ENCODE peak calls at places on chromosome 20, in nine cellular contexts. P, N, X, T, R, L, G, S and A are unnamed samples.
A peak's percentile ranks its signal among the peaks of the same experiment; 100 is the strongest.

GRCh38 chr20:51419236-51419635 is 123.3 kb downstream of the NFATC2 start:
- DNase-seq in P (no peak), N (no peak), X (no peak), T (no peak), R (no peak), L (no peak), G (no peak), S (no peak), A (no peak)

GRCh38 chr20:64109390-64109747 is 2.0 kb upstream of the NPBWR2 start:
- DNase-seq in P (no peak), N (no peak), X (no peak), T (no peak), R (no peak), L (no peak), G (no peak), S (peak; percentile 25), A (no peak)

GRCh38 chr20:1479831-1480595 is 11.2 kb downstream of the SIRPB2 start:
- DNase-seq in P (no peak), N (no peak), X (no peak), T (no peak), R (no peak), L (no peak), G (no peak), S (no peak), A (no peak)

GRCh38 chr20:1810926-1811620 is 84.1 kb upstream of the SIRPA start:
- DNase-seq in P (no peak), N (no peak), X (peak; percentile 77), T (no peak), R (no peak), L (no peak), G (peak; percentile 8), S (no peak), A (no peak)

GRCh38 chr20:19735446-19735845 is 22.6 kb upstream of the RIN2 start:
- DNase-seq in P (no peak), N (no peak), X (no peak), T (no peak), R (no peak), L (no peak), G (peak; percentile 86), S (peak; percentile 90), A (no peak)

GRCh38 chr20:58980711-58981563 is at the start of gene NELFCD:
- DNase-seq in P (peak; percentile 97), N (peak; percentile 99), X (peak; percentile 58), T (peak; percentile 67), R (peak; percentile 81), L (peak; percentile 90), G (peak; percentile 79), S (peak; percentile 66), A (no peak)

GRCh38 chr20:8305449-8305978 is 173.4 kb downstream of the PLCB1 start:
- DNase-seq in P (peak; percentile 50), N (peak; percentile 34), X (peak; percentile 26), T (peak; percentile 35), R (peak; percentile 50), L (peak; percentile 51), G (peak; percentile 32), S (no peak), A (peak; percentile 54)

GRCh38 chr20:29326376-29327070 is 1930.9 kb upstream of the DEFB115 start:
- DNase-seq in P (no peak), N (peak; percentile 45), X (no peak), T (no peak), R (no peak), L (no peak), G (no peak), S (no peak), A (no peak)

GRCh38 chr20:50256577-50256976 is 65.9 kb downstream of the CEBPB start:
- DNase-seq in P (no peak), N (no peak), X (no peak), T (no peak), R (no peak), L (no peak), G (no peak), S (peak; percentile 100), A (no peak)

GRCh38 chr20:571754-572331 is 28.3 kb upstream of the CSNK2A1 start:
- DNase-seq in P (no peak), N (no peak), X (no peak), T (no peak), R (no peak), L (no peak), G (no peak), S (no peak), A (no peak)

GRCh38 chr20:61951695-61952533 is 113.8 kb downstream of the TAF4 start:
- DNase-seq in P (no peak), N (no peak), X (no peak), T (no peak), R (no peak), L (no peak), G (no peak), S (no peak), A (no peak)

GRCh38 chr20:50015993-50016770 is 33.4 kb downstream of the SNAI1 start:
- DNase-seq in P (no peak), N (no peak), X (no peak), T (no peak), R (no peak), L (no peak), G (no peak), S (no peak), A (no peak)

GRCh38 chr20:3751664-3752385 is 15.7 kb downstream of the ADISSP start:
- DNase-seq in P (peak; percentile 48), N (peak; percentile 73), X (no peak), T (no peak), R (peak; percentile 31), L (peak; percentile 68), G (no peak), S (no peak), A (no peak)

GRCh38 chr20:41984031-41984430 is 365.9 kb upstream of the CHD6 start:
- DNase-seq in P (no peak), N (no peak), X (no peak), T (no peak), R (no peak), L (no peak), G (no peak), S (no peak), A (no peak)

GRCh38 chr20:23049933-23050838 is 714 bp upstream of the THBD start:
- DNase-seq in P (no peak), N (peak; percentile 35), X (peak; percentile 11), T (no peak), R (no peak), L (no peak), G (no peak), S (peak; percentile 57), A (no peak)

GRCh38 chr20:47139934-47140333 is 216.6 kb downstream of the ZMYND8 start:
- DNase-seq in P (no peak), N (no peak), X (no peak), T (no peak), R (no peak), L (no peak), G (no peak), S (peak; percentile 95), A (no peak)

GRCh38 chr20:54397292-54398155 is 77.9 kb upstream of the DOK5 start:
- DNase-seq in P (no peak), N (no peak), X (no peak), T (no peak), R (no peak), L (no peak), G (no peak), S (no peak), A (no peak)

GRCh38 chr20:23744726-23745646 is 5.7 kb downstream of the CST1 start:
- DNase-seq in P (no peak), N (no peak), X (no peak), T (no peak), R (no peak), L (no peak), G (no peak), S (no peak), A (no peak)

GRCh38 chr20:39021748-39022147 is 59.6 kb downstream of the DHX35 start:
- DNase-seq in P (no peak), N (no peak), X (no peak), T (no peak), R (no peak), L (no peak), G (no peak), S (no peak), A (no peak)